ENCODE peak calls at places on chromosomes 4 and X, in six cellular contexts. H, V, B, G, T and R are unnamed samples. For H3K27me3, the result is how much of the 10 kb centered on the place peaks cover.

GRCh38 chr4:40933272-40934053 is 183.7 kb downstream of the NSUN7 start:
- DNase-seq in H (no peak), V (no peak), B (peak), G (no peak), T (no peak), R (no peak)

GRCh38 chrX:13652256-13653021 is 502 bp upstream of the TCEANC start:
- DNase-seq in H (no peak), V (no peak), B (peak), G (no peak), T (no peak), R (no peak)

GRCh38 chr4:24657768-24658617 is 73.6 kb upstream of the DHX15 start:
- DNase-seq in H (peak), V (peak), B (peak), G (peak), T (no peak), R (no peak)

GRCh38 chrX:50111762-50112161 is 89.0 kb downstream of the AKAP4 start:
- DNase-seq in H (no peak), V (peak), B (no peak), G (no peak), T (no peak), R (no peak)

GRCh38 chr4:148062301-148062950 is 330.5 kb downstream of the ARHGAP10 start:
- DNase-seq in H (no peak), V (no peak), B (no peak), G (no peak), T (no peak), R (no peak)

GRCh38 chr4:26161030-26161824 is 159.6 kb upstream of the RBPJ start:
- DNase-seq in H (no peak), V (no peak), B (no peak), G (peak), T (no peak), R (no peak)

GRCh38 chr4:128649575-128650205 is 159.8 kb upstream of the JADE1 start:
- DNase-seq in H (no peak), V (no peak), B (peak), G (no peak), T (no peak), R (no peak)

GRCh38 chr4:159127745-159128518 is 25.1 kb downstream of the RAPGEF2 start:
- DNase-seq in H (no peak), V (no peak), B (no peak), G (no peak), T (no peak), R (no peak)

GRCh38 chrX:148049441-148049840 is 68.3 kb downstream of the FMR1NB start:
- DNase-seq in H (no peak), V (no peak), B (peak), G (no peak), T (no peak), R (no peak)

GRCh38 chr4:8912506-8912905 is 40.9 kb upstream of the HMX1 start:
- DNase-seq in H (no peak), V (peak), B (no peak), G (peak), T (no peak), R (no peak)

GRCh38 chr4:87977521-87978278 is 2.2 kb downstream of the SPP1 start:
- DNase-seq in H (no peak), V (no peak), B (no peak), G (no peak), T (no peak), R (no peak)

GRCh38 chrX:1521459-1521956 is 15.5 kb downstream of the P2RY8 start:
- DNase-seq in H (no peak), V (no peak), B (no peak), G (peak), T (peak), R (no peak)

GRCh38 chrX:129957241-129958099 is 25.0 kb upstream of the BCORL1 start:
- DNase-seq in H (peak), V (peak), B (peak), G (peak), T (no peak), R (no peak)

GRCh38 chr4:138230048-138230447 is 12.1 kb downstream of the SLC7A11 start:
- DNase-seq in H (no peak), V (no peak), B (no peak), G (no peak), T (no peak), R (no peak)
- TF ChIP-seq CTCF in H (no peak), V (no peak), B (no peak), G (no peak), T (no peak), R (no peak)

GRCh38 chr4:1112174-1112820 is 1.1 kb downstream of the RNF212 start:
- DNase-seq in H (no peak), V (no peak), B (no peak), G (no peak), T (no peak), R (no peak)
- H3K27me3 ChIP-seq in H (half or more), V (half or more), B (under half), G (under half), T (under half), R (under half)

GRCh38 chr4:118759481-118759880 is 74.3 kb downstream of the METTL14 start:
- DNase-seq in H (no peak), V (no peak), B (no peak), G (no peak), T (no peak), R (no peak)
- H3K27ac ChIP-seq in H (peak), V (peak), B (peak), G (peak), T (no peak), R (peak)

GRCh38 chr4:71187399-71188196 is 151.2 kb upstream of the SLC4A4 start:
- DNase-seq in H (peak), V (peak), B (peak), G (peak), T (peak), R (no peak)
- TF ChIP-seq CTCF in H (no peak), V (no peak), B (no peak), G (no peak), T (no peak), R (no peak)